ENCODE peak calls at places on chromosomes 5 and 9, in eight cellular contexts. B is sigmoid colon; N is heart right ventricle; W is cardiac muscle cell; Q is CD8-positive, alpha-beta memory T cell; Y is mammary epithelial cell; P is GM23248; S is IMR-90. K is an unnamed sample.

GRCh38 chr9:70553718-70554673 is 139.5 kb upstream of the KLF9 start:
- DNase-seq in B (peak; percentile 74), N (peak; percentile 43), W (no peak), Q (no peak), Y (peak; percentile 80), P (peak; percentile 83), S (peak; percentile 30), K (no peak)

GRCh38 chr9:81885586-81885985 is 42.6 kb upstream of the SPATA31D4 start:
- DNase-seq in B (no peak), N (no peak), W (no peak), Q (no peak), Y (no peak), P (no peak), S (no peak), K (no peak)

GRCh38 chr9:68785965-68786364 is 80.9 kb downstream of the PIP5K1B start:
- DNase-seq in B (no peak), N (no peak), W (no peak), Q (no peak), Y (no peak), P (no peak), S (no peak), K (no peak)

GRCh38 chr5:181221792-181222629 is 1.1 kb upstream of the TRIM41 start:
- DNase-seq in B (peak; percentile 97), N (peak; percentile 94), W (peak; percentile 82), Q (peak; percentile 95), Y (peak; percentile 95), P (peak; percentile 97), S (peak; percentile 98), K (peak; percentile 100)

GRCh38 chr5:3595102-3595961 is at the start of gene IRX1:
- DNase-seq in B (no peak), N (no peak), W (peak; percentile 87), Q (no peak), Y (peak; percentile 73), P (peak; percentile 91), S (no peak), K (no peak)

GRCh38 chr9:27227192-27227591 is 69.8 kb downstream of the EQTN start:
- DNase-seq in B (no peak), N (no peak), W (no peak), Q (no peak), Y (peak; percentile 70), P (peak; percentile 59), S (peak; percentile 90), K (no peak)

GRCh38 chr9:116910201-116910600 is 223.1 kb downstream of the TRIM32 start:
- DNase-seq in B (no peak), N (no peak), W (no peak), Q (no peak), Y (no peak), P (no peak), S (no peak), K (no peak)

GRCh38 chr9:35518212-35518917 is 28.5 kb downstream of the RUSC2 start:
- DNase-seq in B (no peak), N (no peak), W (peak; percentile 65), Q (no peak), Y (peak; percentile 86), P (peak; percentile 92), S (peak; percentile 94), K (peak; percentile 70)

GRCh38 chr5:140725799-140726471 is 25.7 kb downstream of the ZMAT2 start:
- DNase-seq in B (peak; percentile 67), N (peak; percentile 37), W (peak; percentile 80), Q (peak; percentile 52), Y (peak; percentile 97), P (peak; percentile 95), S (peak; percentile 94), K (peak; percentile 94)

GRCh38 chr9:76296561-76297276 is 97.5 kb downstream of the RFK start:
- DNase-seq in B (no peak), N (no peak), W (no peak), Q (no peak), Y (no peak), P (no peak), S (no peak), K (no peak)

GRCh38 chr9:93183106-93183662 is 755 bp upstream of the WNK2 start:
- DNase-seq in B (no peak), N (no peak), W (no peak), Q (no peak), Y (no peak), P (no peak), S (no peak), K (no peak)

GRCh38 chr5:9572246-9572645 is 26.4 kb upstream of the SEMA5A start:
- DNase-seq in B (no peak), N (no peak), W (no peak), Q (no peak), Y (no peak), P (no peak), S (no peak), K (no peak)

GRCh38 chr5:171483453-171484177 is 64.2 kb downstream of the FGF18 start:
- DNase-seq in B (peak; percentile 94), N (peak; percentile 84), W (no peak), Q (no peak), Y (no peak), P (peak; percentile 91), S (peak; percentile 86), K (peak; percentile 53)

GRCh38 chr5:56278267-56278826 is 45.2 kb upstream of the ANKRD55 start:
- DNase-seq in B (no peak), N (no peak), W (no peak), Q (no peak), Y (no peak), P (peak; percentile 27), S (peak; percentile 98), K (no peak)

GRCh38 chr5:145110826-145111225 is 724.3 kb downstream of the PRELID2 start:
- DNase-seq in B (no peak), N (no peak), W (no peak), Q (no peak), Y (no peak), P (no peak), S (peak; percentile 16), K (no peak)

GRCh38 chr5:1538276-1538675 is 14.5 kb upstream of the LPCAT1 start:
- DNase-seq in B (peak; percentile 58), N (no peak), W (no peak), Q (no peak), Y (no peak), P (no peak), S (no peak), K (no peak)

GRCh38 chr5:1536298-1537165 is 12.8 kb upstream of the LPCAT1 start:
- DNase-seq in B (peak; percentile 60), N (no peak), W (no peak), Q (peak; percentile 61), Y (no peak), P (peak; percentile 47), S (peak; percentile 20), K (peak; percentile 6)

GRCh38 chr5:1537166-1538154 is 13.7 kb upstream of the LPCAT1 start:
- DNase-seq in B (peak; percentile 32), N (no peak), W (no peak), Q (no peak), Y (no peak), P (no peak), S (no peak), K (peak; percentile 43)

GRCh38 chr5:1538741-1539392 is 15.1 kb upstream of the LPCAT1 start:
- DNase-seq in B (peak; percentile 46), N (no peak), W (no peak), Q (no peak), Y (no peak), P (no peak), S (no peak), K (no peak)

GRCh38 chr5:1535646-1536045 is 11.9 kb upstream of the LPCAT1 start:
- DNase-seq in B (no peak), N (no peak), W (no peak), Q (no peak), Y (no peak), P (no peak), S (no peak), K (no peak)
- H3K4me3 ChIP-seq in B (no peak overlapping the region), N (no peak overlapping the region), W (no peak overlapping the region), Q (peak overlapping the region; percentile 51), Y (no peak overlapping the region), P (no peak overlapping the region), S (no peak overlapping the region), K (no peak overlapping the region)

DNA sequence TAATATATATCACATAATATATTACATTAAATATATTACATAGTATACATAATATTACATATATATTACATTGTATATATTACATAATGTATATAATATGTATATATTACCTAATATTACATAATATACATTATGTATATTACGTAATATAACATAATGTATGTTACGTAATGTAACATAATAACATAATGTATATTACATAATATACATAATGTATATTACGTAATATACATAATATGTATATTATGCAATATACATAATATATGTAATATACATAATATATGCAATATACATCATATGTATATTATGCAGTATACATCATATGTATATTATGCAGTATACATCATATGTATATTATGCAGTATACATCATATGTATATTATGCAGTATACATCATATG is 19.1 kb downstream of the CYLC2 start:
- DNase-seq in B (no peak), N (no peak), W (no peak), Q (no peak), Y (no peak), P (no peak), S (no peak), K (no peak)
- H3K27ac ChIP-seq in B (no peak overlapping the region), N (no peak overlapping the region), W (no peak overlapping the region), Q (no peak overlapping the region), Y (no peak overlapping the region), P (no peak overlapping the region), S (no peak overlapping the region), K (no peak overlapping the region)

DNA sequence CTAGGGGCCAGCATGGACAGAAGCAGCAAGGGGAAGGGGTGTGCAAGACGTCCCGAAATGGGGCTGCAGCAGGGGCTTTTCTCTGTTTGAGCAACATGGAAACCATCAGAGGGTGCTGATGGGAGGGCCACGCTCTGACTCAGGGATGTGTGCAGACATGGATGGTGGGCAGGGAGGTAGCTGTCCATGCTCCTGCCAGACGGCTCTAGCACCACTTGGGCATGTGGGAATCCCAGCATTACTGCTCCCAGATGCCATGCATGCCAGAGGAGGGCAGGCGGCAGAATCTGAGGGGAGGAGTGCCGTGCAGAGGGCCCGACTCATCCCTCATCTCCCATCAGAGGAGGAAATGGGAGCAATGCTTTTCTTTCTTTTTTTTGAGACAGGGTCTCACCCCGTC is 45.6 kb upstream of the SLC25A51 start:
- DNase-seq in B (no peak), N (no peak), W (no peak), Q (no peak), Y (peak; percentile 72), P (peak; percentile 47), S (no peak), K (no peak)
- H3K4me1 ChIP-seq in B (peaks cover 37% of the 10 kb centered on the region), N (peaks cover 33% of the 10 kb centered on the region), W (peaks cover 13% of the 10 kb centered on the region), Q (no peaks in the 10 kb centered on the region), Y (peaks cover 53% of the 10 kb centered on the region), P (peaks cover 40% of the 10 kb centered on the region), S (peaks cover 34% of the 10 kb centered on the region), K (peaks cover 6% of the 10 kb centered on the region)

GRCh38 chr5:39193553-39194465 is 25.6 kb downstream of the FYB1 start:
- DNase-seq in B (no peak), N (no peak), W (no peak), Q (no peak), Y (no peak), P (no peak), S (no peak), K (no peak)

GRCh38 chr5:39197556-39197955 is 21.8 kb downstream of the FYB1 start:
- DNase-seq in B (no peak), N (no peak), W (no peak), Q (peak; percentile 47), Y (no peak), P (no peak), S (no peak), K (no peak)

GRCh38 chr5:39192449-39193160 is 26.8 kb downstream of the FYB1 start:
- DNase-seq in B (no peak), N (no peak), W (no peak), Q (no peak), Y (no peak), P (no peak), S (no peak), K (no peak)

GRCh38 chr5:39195198-39195826 is 24.1 kb downstream of the FYB1 start:
- DNase-seq in B (no peak), N (no peak), W (no peak), Q (no peak), Y (no peak), P (peak; percentile 33), S (no peak), K (no peak)

GRCh38 chr5:39194466-39195136 is 24.8 kb downstream of the FYB1 start:
- DNase-seq in B (no peak), N (no peak), W (no peak), Q (no peak), Y (peak; percentile 96), P (peak; percentile 96), S (peak; percentile 84), K (no peak)
- H3K4me3 ChIP-seq in B (no peak overlapping the region), N (no peak overlapping the region), W (no peak overlapping the region), Q (peak overlapping the region; percentile 45), Y (no peak overlapping the region), P (no peak overlapping the region), S (no peak overlapping the region), K (no peak overlapping the region)